ENCODE peak calls at places on chromosome 12, in seven cellular contexts. R, J, Y, O, Z, W and P are unnamed samples.
A peak's percentile ranks its signal among the peaks of the same experiment; 100 is the strongest.

GRCh38 chr12:51442324-51442723 is 17.7 kb downstream of the SLC4A8 start:
- DNase-seq in R (no peak), J (no peak), O (no peak), W (no peak), Z (peak; percentile 14), Y (peak; percentile 70), P (no peak)

GRCh38 chr12:63206908-63207307 is 55.9 kb upstream of the AVPR1A start:
- DNase-seq in R (no peak), J (no peak), W (no peak), Z (peak; percentile 6), O (peak; percentile 84), Y (no peak), P (no peak)

GRCh38 chr12:95169368-95169767 is 47.9 kb downstream of the FGD6 start:
- DNase-seq in Z (peak; percentile 85), J (no peak), W (no peak), O (peak; percentile 36), Y (peak; percentile 92), R (peak; percentile 54), P (no peak)

GRCh38 chr12:25121916-25122315 is 73.0 kb downstream of the DNAI7 start:
- DNase-seq in Y (peak; percentile 55), W (no peak), Z (no peak), J (no peak), R (no peak), O (no peak), P (no peak)

GRCh38 chr12:61365001-61365400 is 895.2 kb upstream of the USP15 start:
- DNase-seq in O (no peak), Z (no peak), R (no peak), Y (no peak), W (no peak), J (no peak), P (no peak)

GRCh38 chr12:97465012-97465345 is 2.4 kb downstream of the RMST start:
- DNase-seq in W (peak; percentile 71), O (no peak), J (no peak), Z (no peak), Y (no peak), R (peak; percentile 47), P (peak; percentile 83)

GRCh38 chr12:2013527-2014223 is 9.4 kb upstream of the DCP1B start:
- DNase-seq in Y (peak; percentile 20), R (peak; percentile 68), Z (peak; percentile 85), O (no peak), W (no peak), J (no peak), P (no peak)

GRCh38 chr12:6056406-6057211 is 67.9 kb downstream of the VWF start:
- DNase-seq in J (no peak), W (peak; percentile 63), R (peak; percentile 91), Z (no peak), O (no peak), Y (no peak), P (peak; percentile 89)

GRCh38 chr12:14960548-14961465 is 594 bp downstream of the ARHGDIB start:
- DNase-seq in R (no peak), Z (no peak), Y (peak; percentile 36), J (no peak), W (no peak), O (peak; percentile 78), P (no peak)

GRCh38 chr12:85920324-85920947 is 46.3 kb downstream of the NTS start:
- DNase-seq in W (no peak), Z (peak; percentile 26), Y (peak; percentile 6), O (peak; percentile 74), R (peak; percentile 55), J (peak; percentile 6), P (no peak)

GRCh38 chr12:133130808-133131128 is 341 bp downstream of the ZNF10 start:
- DNase-seq in Y (no peak), Z (no peak), W (no peak), O (no peak), J (no peak), R (no peak), P (no peak)

GRCh38 chr12:62224601-62225000 is 35.6 kb upstream of the USP15 start:
- DNase-seq in Z (no peak), R (no peak), O (no peak), J (no peak), W (no peak), Y (no peak), P (no peak)

GRCh38 chr12:122841544-122842321 is 6.5 kb downstream of the HIP1R start:
- DNase-seq in W (no peak), R (peak; percentile 62), O (peak; percentile 77), Z (peak; percentile 84), J (no peak), Y (peak; percentile 82), P (peak; percentile 51)

DNA sequence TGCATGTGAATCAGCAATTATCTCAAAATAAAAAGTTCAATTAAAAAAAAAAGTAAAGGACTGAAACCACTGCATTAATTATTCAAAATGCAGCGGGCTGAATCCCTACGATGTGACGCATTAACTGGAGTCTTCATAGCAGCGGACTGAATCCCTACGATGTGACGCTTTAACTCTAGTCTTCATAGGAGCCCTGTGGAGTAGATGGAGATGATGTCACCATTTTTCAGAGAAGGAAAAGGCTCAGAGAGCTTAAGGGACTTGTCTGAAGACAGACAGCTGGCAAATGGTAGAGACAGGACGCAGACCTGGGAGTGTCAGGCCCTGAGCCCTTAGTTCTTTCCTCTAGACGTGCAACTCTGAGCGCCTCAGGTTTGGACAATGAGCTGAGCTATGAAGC is 168.0 kb upstream of the MYL2 start:
- DNase-seq in Y (no peak), Z (no peak), J (no peak), O (no peak), W (no peak), R (no peak), P (no peak)
- H2AK5ac ChIP-seq in Y (no peak overlapping the region), Z (no peak overlapping the region), J (no peak overlapping the region), O (no peak overlapping the region), W (no peak overlapping the region), R (no peak overlapping the region), P (no peak overlapping the region)

GRCh38 chr12:117577122-117577657 is 215.8 kb upstream of the NOS1 start:
- DNase-seq in J (no peak), Z (no peak), O (no peak), Y (no peak), W (no peak), R (no peak), P (no peak)

GRCh38 chr12:117576053-117576452 is 214.6 kb upstream of the NOS1 start:
- DNase-seq in J (no peak), Y (no peak), O (peak; percentile 77), W (no peak), R (no peak), Z (no peak), P (no peak)

GRCh38 chr12:117571321-117571720 is 209.9 kb upstream of the NOS1 start:
- DNase-seq in O (no peak), R (no peak), Y (no peak), J (no peak), Z (no peak), W (no peak), P (no peak)

GRCh38 chr12:117570608-117571007 is 209.2 kb upstream of the NOS1 start:
- DNase-seq in O (no peak), J (no peak), Z (no peak), W (no peak), R (no peak), Y (no peak), P (no peak)

DNA sequence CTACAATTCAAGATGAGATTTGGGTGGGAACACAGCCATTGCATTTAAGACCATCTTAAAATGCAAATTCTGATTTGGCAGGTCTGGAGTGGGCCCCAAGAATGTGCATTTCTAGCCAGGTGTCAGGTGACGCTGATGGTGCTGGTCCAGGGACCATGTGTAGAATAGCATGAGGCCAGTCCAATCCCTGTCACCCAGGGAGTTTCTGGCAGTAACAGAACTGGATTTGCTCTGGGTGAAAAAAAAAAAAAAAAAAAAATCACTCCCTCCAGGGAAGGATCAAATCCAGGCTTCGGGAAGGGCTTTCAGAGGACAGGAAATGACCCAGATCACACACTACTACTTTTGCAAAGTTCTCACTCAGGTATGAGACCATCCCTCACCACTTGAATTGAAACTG is 213.2 kb upstream of the NOS1 start:
- DNase-seq in W (no peak), J (no peak), Z (no peak), O (no peak), Y (no peak), R (no peak), P (no peak)
- H2BK120ac ChIP-seq in W (no peak overlapping the region), J (no peak overlapping the region), Z (no peak overlapping the region), O (no peak overlapping the region), Y (no peak overlapping the region), R (no peak overlapping the region), P (no peak overlapping the region)

GRCh38 chr12:65184858-65185229 is 15.5 kb downstream of the LEMD3 start:
- DNase-seq in O (no peak), J (no peak), R (no peak), Y (no peak), Z (no peak), W (no peak), P (no peak)
- H2AK5ac ChIP-seq in O (no peak overlapping the region), J (no peak overlapping the region), R (no peak overlapping the region), Y (no peak overlapping the region), Z (no peak overlapping the region), W (no peak overlapping the region), P (no peak overlapping the region)

GRCh38 chr12:82504411-82504810 is 146.1 kb downstream of the METTL25 start:
- DNase-seq in Z (no peak), W (no peak), O (no peak), J (no peak), R (no peak), Y (no peak), P (no peak)

GRCh38 chr12:82510386-82510785 is 152.1 kb downstream of the METTL25 start:
- DNase-seq in W (no peak), Z (no peak), R (no peak), O (no peak), Y (no peak), J (no peak), P (no peak)

GRCh38 chr12:82505150-82505549 is 146.8 kb downstream of the METTL25 start:
- DNase-seq in J (no peak), W (no peak), Z (no peak), R (peak; percentile 55), O (no peak), Y (no peak), P (no peak)

GRCh38 chr12:82507656-82508055 is 149.3 kb downstream of the METTL25 start:
- DNase-seq in Z (no peak), R (no peak), W (no peak), Y (no peak), J (no peak), O (no peak), P (no peak)
- H2BK120ac ChIP-seq in Z (no peak overlapping the region), R (no peak overlapping the region), W (no peak overlapping the region), Y (no peak overlapping the region), J (no peak overlapping the region), O (no peak overlapping the region), P (no peak overlapping the region)

GRCh38 chr12:19792028-19792427 is 352.7 kb downstream of the AEBP2 start:
- DNase-seq in Z (no peak), W (no peak), Y (no peak), J (no peak), R (no peak), O (no peak), P (no peak)
- H2AK5ac ChIP-seq in Z (no peak overlapping the region), W (no peak overlapping the region), Y (no peak overlapping the region), J (no peak overlapping the region), R (no peak overlapping the region), O (no peak overlapping the region), P (no peak overlapping the region)

GRCh38 chr12:120212301-120212700 is 11.4 kb upstream of the RPLP0 start:
- DNase-seq in Y (no peak), O (no peak), R (no peak), Z (no peak), W (no peak), J (no peak), P (no peak)
- H2BK120ac ChIP-seq in Y (no peak overlapping the region), O (no peak overlapping the region), R (no peak overlapping the region), Z (no peak overlapping the region), W (no peak overlapping the region), J (no peak overlapping the region), P (no peak overlapping the region)

GRCh38 chr12:113755098-113755497 is 211.0 kb downstream of the RBM19 start:
- DNase-seq in Z (no peak), R (no peak), J (no peak), W (no peak), O (no peak), Y (no peak), P (no peak)
- H2AK5ac ChIP-seq in Z (no peak overlapping the region), R (no peak overlapping the region), J (no peak overlapping the region), W (no peak overlapping the region), O (no peak overlapping the region), Y (no peak overlapping the region), P (no peak overlapping the region)